ENCODE peak calls at places on chromosomes 2 and 18, in six cellular contexts. Y is B cell, C is GM20000, W is endothelial cell, Z is upper lobe of left lung, T is GM10248. J is an unnamed sample.

GRCh38 chr18:54742654-54743053 is 85.6 kb upstream of the RAB27B start:
- DNase-seq in Y (no peak), C (no peak), W (no peak), Z (no peak), T (no peak), J (no peak)

GRCh38 chr2:84904717-84905174 is 710 bp upstream of the TMSB10 start:
- DNase-seq in Y (no peak), C (no peak), W (peak; percentile 56), Z (no peak), T (no peak), J (no peak)

GRCh38 chr2:23042176-23042909 is 342.6 kb upstream of the KLHL29 start:
- DNase-seq in Y (no peak), C (no peak), W (no peak), Z (no peak), T (no peak), J (no peak)

GRCh38 chr2:62568074-62568473 is 62.1 kb upstream of the TMEM17 start:
- DNase-seq in Y (no peak), C (no peak), W (no peak), Z (no peak), T (no peak), J (no peak)

GRCh38 chr2:212845941-212846340 is 305.5 kb downstream of the IKZF2 start:
- DNase-seq in Y (no peak), C (no peak), W (no peak), Z (no peak), T (no peak), J (no peak)

GRCh38 chr2:120625865-120626560 is 109.7 kb upstream of the GLI2 start:
- DNase-seq in Y (peak; percentile 10), C (no peak), W (no peak), Z (no peak), T (no peak), J (no peak)

GRCh38 chr18:44696892-44697291 is 16.2 kb downstream of the SETBP1 start:
- DNase-seq in Y (no peak), C (no peak), W (no peak), Z (no peak), T (no peak), J (no peak)

GRCh38 chr2:123162400-123163016 is 862.6 kb upstream of the CNTNAP5 start:
- DNase-seq in Y (no peak), C (no peak), W (no peak), Z (no peak), T (no peak), J (no peak)

GRCh38 chr2:76268928-76269327 is 558.2 kb upstream of the GCFC2 start:
- DNase-seq in Y (no peak), C (no peak), W (no peak), Z (no peak), T (no peak), J (no peak)

GRCh38 chr2:199602896-199603482 is 145.2 kb upstream of the SATB2 start:
- DNase-seq in Y (no peak), C (no peak), W (no peak), Z (no peak), T (no peak), J (no peak)

GRCh38 chr18:50866765-50867164 is 12.2 kb upstream of the ME2 start:
- DNase-seq in Y (no peak), C (peak; percentile 39), W (no peak), Z (no peak), T (peak; percentile 31), J (no peak)

GRCh38 chr18:31581498-31582197 is 10.0 kb upstream of the TTR start:
- DNase-seq in Y (no peak), C (no peak), W (no peak), Z (no peak), T (no peak), J (no peak)

GRCh38 chr2:160512484-160512883 is 18.9 kb upstream of the RBMS1 start:
- DNase-seq in Y (no peak), C (no peak), W (no peak), Z (no peak), T (no peak), J (no peak)

GRCh38 chr2:9820020-9820973 is 23.0 kb upstream of the TAF1B start:
- DNase-seq in Y (peak; percentile 15), C (no peak), W (no peak), Z (peak; percentile 71), T (no peak), J (no peak)

GRCh38 chr2:107927034-107927534 is 59.2 kb upstream of the SLC5A7 start:
- DNase-seq in Y (no peak), C (no peak), W (no peak), Z (no peak), T (no peak), J (no peak)

GRCh38 chr2:107936427-107937359 is 49.6 kb upstream of the SLC5A7 start:
- DNase-seq in Y (no peak), C (no peak), W (peak; percentile 41), Z (no peak), T (no peak), J (no peak)

GRCh38 chr2:107932483-107932882 is 53.8 kb upstream of the SLC5A7 start:
- DNase-seq in Y (no peak), C (no peak), W (no peak), Z (no peak), T (no peak), J (no peak)

DNA sequence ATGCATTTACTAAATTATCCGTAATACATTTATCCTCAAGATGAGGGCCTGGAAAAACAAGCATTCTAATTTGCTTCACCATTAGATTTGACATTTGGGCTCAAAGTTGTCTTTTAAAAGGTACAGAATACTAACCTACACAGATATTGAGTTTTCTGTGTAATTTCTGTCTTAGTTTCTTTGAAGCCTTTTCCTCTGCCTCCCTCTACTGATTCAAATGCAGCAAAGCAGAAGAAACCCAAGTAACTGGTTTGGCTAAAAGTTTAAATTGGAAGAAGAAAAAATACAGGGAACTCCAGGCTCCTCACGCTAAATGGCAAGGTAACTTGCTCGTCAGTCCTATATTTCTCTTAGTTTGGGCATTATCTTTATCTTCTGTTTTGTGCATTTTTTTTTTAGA is 53.3 kb upstream of the SLC5A7 start:
- DNase-seq in Y (no peak), C (no peak), W (no peak), Z (no peak), T (no peak), J (no peak)
- TF ChIP-seq CTCF in Y (no peak), C (no peak), W (no peak), Z (no peak), T (peak; percentile 27), J (peak; percentile 17)

DNA sequence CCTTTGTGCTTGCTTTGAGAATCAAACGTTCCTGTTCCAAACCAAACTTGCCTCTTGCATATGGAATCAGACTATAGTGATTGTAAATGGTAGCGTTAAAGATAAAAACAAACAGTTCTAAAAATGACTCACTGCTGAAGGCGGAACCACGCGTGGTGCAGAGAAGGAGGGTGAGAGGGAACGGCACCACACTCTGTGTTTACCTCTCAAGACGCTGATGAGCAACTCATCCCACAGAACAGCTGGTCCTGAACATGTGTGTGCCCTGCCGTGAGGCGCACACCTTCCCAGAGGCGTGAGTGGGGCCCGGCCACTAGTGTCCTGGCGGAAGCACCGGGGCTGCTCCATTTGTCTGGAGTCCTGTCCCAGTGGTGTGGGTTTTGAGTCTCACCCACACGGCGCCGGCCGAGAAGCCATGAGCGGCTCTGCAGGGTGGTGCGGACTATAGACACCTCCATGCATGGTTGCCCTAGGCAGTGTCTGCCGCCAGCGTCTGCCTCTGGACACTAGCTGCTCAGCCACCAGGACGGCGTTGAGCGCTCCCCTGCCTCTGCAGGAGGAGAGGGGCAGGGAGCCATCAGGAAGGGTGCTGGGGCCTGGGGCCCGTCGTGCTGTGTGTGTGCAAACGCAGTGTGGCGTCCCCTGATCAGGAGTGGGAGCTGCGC is 52.1 kb downstream of the NFATC1 start:
- DNase-seq in Y (no peak), C (no peak), W (no peak), Z (peak; percentile 74), T (no peak), J (no peak)
- TF ChIP-seq CTCF in Y (no peak), C (no peak), W (no peak), Z (no peak), T (no peak), J (no peak)

DNA sequence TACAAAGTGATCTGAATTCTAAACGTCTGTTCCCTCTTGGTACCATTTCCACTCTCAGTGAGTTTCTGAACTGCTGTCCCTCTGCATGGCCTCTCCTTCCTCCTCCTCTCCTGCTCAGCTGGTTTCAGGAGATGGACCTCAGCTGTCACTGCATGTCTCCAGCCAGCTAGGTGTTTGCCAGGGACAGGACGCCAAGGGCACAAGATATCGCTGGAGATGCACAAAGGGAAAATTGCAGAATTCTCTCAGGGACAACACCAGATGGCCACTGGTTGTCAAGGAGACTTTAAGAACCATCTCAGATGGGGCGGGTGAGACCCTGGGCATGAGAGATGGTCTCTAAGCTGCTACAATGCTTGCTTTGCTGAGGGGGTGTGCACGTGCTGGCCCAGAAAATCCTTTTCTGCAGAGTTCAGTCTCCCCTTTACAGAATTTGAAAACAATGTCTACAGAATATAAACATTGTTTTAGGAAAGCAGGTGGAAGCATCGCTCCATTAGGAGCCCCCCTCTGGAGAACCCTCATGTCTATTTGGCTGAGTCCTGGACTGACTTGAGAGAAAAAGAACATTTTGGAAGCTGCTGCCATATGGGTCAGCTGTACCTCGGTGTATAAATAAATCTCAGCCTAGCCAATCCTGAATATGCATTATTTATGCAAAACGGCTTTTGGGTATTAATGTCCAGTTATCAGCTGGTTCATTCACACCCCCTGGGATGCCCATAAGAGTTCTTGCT is 57.9 kb upstream of the SPP2 start:
- DNase-seq in Y (no peak), C (no peak), W (no peak), Z (no peak), T (no peak), J (no peak)
- TF ChIP-seq CTCF in Y (no peak), C (no peak), W (no peak), Z (no peak), T (no peak), J (no peak)

GRCh38 chr2:72933207-72933606 is 15.9 kb downstream of the EMX1 start:
- DNase-seq in Y (no peak), C (no peak), W (no peak), Z (no peak), T (no peak), J (no peak)

GRCh38 chr2:72936669-72937355 is 19.5 kb downstream of the EMX1 start:
- DNase-seq in Y (no peak), C (no peak), W (no peak), Z (no peak), T (no peak), J (no peak)

GRCh38 chr2:72933646-72934151 is 16.4 kb downstream of the EMX1 start:
- DNase-seq in Y (no peak), C (no peak), W (no peak), Z (peak; percentile 66), T (no peak), J (no peak)

GRCh38 chr2:72935611-72935957 is 18.3 kb downstream of the EMX1 start:
- DNase-seq in Y (no peak), C (no peak), W (no peak), Z (no peak), T (no peak), J (no peak)

DNA sequence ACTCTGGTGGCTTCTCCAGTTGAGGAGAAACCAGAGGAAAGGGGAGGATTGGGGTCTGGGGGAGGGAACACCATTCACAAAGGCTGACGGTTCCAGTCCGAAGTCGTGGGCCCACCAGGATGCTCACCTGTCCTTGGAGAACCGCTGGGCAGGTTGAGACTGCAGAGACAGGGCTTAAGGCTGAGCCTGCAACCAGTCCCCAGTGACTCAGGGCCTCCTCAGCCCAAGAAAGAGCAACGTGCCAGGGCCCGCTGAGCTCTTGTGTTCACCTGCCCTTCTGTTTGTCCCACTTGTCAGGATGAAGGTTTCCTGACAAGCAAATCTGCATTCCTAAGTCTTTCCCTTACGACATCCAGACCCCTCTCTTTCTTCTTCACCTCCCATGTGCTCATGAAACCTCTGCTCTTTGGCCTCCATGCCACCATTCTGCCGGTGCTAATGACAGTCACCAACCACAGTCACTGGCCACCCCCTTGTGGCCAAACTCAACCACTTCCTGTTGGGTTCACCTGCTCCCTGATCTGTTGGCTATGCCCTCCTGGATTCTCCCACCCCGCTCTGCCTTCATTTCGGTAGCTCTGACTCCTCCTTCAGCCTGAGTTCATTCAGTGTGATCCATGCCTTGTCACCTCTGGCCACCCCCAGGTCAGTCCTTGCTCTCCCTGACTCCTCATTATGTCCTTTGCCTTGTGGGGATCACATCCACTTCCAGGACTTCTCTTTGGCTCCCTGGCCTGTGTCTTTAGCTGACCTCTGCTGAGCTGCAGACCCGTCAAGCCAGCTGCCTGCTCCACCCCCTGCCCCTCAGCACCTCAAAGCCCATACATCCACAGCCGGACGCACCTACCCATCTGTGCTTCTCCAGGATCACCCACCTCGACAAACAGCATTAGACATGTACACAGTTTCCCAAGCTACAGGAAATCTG is 17.6 kb downstream of the EMX1 start:
- DNase-seq in Y (no peak), C (peak; percentile 61), W (no peak), Z (no peak), T (peak; percentile 67), J (no peak)
- TF ChIP-seq CTCF in Y (no peak), C (peak; percentile 20), W (peak; percentile 21), Z (peak; percentile 24), T (peak; percentile 37), J (peak; percentile 18)

J was measured in mesothelial cell of epicardium.